ENCODE peak calls at places on chromosome 11, in eight cellular contexts. B is PC-3, R is H1, W is H9, K is endothelial cell of umbilical vein, N is mammary epithelial cell, S is colonic mucosa, G is HCT116. I is an unnamed sample.

GRCh38 chr11:107688322-107688918 is 23.4 kb downstream of the SLN start:
- DNase-seq in K (no peak), N (no peak), S (no peak), G (no peak), B (no peak), W (no peak), R (no peak), I (no peak)

GRCh38 chr11:61474234-61474633 is 34.3 kb upstream of the LRRC10B start:
- DNase-seq in G (no peak), N (no peak), B (no peak), S (no peak), W (no peak), R (no peak), K (no peak), I (no peak)

GRCh38 chr11:86632499-86633269 is 39.7 kb downstream of the ME3 start:
- DNase-seq in B (peak; percentile 92), S (no peak), N (peak; percentile 93), R (no peak), K (peak; percentile 96), W (peak; percentile 77), G (peak; percentile 68), I (peak; percentile 99)

GRCh38 chr11:43567396-43567975 is 113.1 kb upstream of the HSD17B12 start:
- DNase-seq in G (peak; percentile 41), B (peak; percentile 63), N (no peak), R (no peak), W (no peak), S (no peak), K (peak; percentile 49), I (peak; percentile 60)

GRCh38 chr11:113384551-113384950 is 3.0 kb upstream of the ANKK1 start:
- DNase-seq in W (peak; percentile 26), K (peak; percentile 94), G (no peak), S (no peak), B (peak; percentile 96), N (peak; percentile 100), R (no peak), I (peak; percentile 91)

GRCh38 chr11:28461338-28461737 is 353.1 kb downstream of the METTL15 start:
- DNase-seq in S (no peak), K (peak; percentile 44), G (no peak), W (no peak), R (no peak), B (peak; percentile 44), N (no peak), I (peak; percentile 62)

GRCh38 chr11:86608251-86608799 is 64.1 kb downstream of the ME3 start:
- DNase-seq in R (peak; percentile 53), W (peak; percentile 64), K (peak; percentile 91), B (peak; percentile 82), N (peak; percentile 72), G (peak; percentile 67), S (peak; percentile 78), I (peak; percentile 85)

GRCh38 chr11:123375832-123376231 is 54.2 kb upstream of the GRAMD1B start:
- DNase-seq in R (no peak), W (no peak), G (no peak), S (no peak), N (no peak), B (no peak), K (no peak), I (no peak)

GRCh38 chr11:29773656-29774264 is 243.1 kb downstream of the KCNA4 start:
- DNase-seq in W (no peak), R (no peak), K (no peak), S (no peak), G (no peak), B (no peak), N (peak; percentile 85), I (peak; percentile 71)

GRCh38 chr11:15525582-15525981 is 410.9 kb downstream of the INSC start:
- DNase-seq in S (no peak), W (no peak), G (no peak), B (no peak), N (no peak), K (no peak), R (no peak), I (no peak)

GRCh38 chr11:87726511-87726910 is 448.7 kb downstream of the RAB38 start:
- DNase-seq in W (no peak), R (no peak), K (no peak), B (peak; percentile 55), S (no peak), N (no peak), G (no peak), I (no peak)

DNA sequence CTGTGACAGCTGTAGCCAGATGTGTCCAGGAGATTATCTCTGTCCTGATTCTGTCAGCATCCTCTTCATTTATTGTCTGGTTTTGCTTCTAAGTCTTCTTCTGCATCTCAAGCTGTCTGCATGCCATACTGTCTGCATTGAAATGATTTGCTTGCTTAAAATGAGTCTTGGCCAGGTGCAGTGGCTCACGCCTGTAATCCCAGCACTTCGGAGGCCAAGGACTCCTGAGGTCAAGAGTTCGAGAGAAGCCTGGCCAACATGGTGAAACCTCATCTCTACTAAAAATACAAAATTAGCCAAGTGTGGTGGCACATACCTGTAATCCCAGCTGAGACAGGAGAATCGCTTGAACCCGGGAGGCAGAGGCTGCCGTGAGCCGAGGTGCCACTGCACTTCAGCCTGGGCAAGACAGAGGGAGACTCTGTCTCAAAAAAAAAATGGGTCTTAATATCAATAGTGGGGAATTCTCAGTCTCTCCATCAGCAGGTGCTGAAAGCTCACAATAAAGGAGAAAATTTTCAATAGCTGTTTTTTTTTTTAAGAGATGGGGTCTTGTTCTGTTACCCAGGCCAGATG is 39.2 kb upstream of the AMPD3 start:
- DNase-seq in W (no peak), B (no peak), N (no peak), K (no peak), R (no peak), G (no peak), S (no peak), I (no peak)
- TF ChIP-seq CTCF in W (peak; percentile 30), B (no peak), N (no peak), K (no peak), R (peak; percentile 23), G (peak; percentile 25), S (no peak), I (no peak)

DNA sequence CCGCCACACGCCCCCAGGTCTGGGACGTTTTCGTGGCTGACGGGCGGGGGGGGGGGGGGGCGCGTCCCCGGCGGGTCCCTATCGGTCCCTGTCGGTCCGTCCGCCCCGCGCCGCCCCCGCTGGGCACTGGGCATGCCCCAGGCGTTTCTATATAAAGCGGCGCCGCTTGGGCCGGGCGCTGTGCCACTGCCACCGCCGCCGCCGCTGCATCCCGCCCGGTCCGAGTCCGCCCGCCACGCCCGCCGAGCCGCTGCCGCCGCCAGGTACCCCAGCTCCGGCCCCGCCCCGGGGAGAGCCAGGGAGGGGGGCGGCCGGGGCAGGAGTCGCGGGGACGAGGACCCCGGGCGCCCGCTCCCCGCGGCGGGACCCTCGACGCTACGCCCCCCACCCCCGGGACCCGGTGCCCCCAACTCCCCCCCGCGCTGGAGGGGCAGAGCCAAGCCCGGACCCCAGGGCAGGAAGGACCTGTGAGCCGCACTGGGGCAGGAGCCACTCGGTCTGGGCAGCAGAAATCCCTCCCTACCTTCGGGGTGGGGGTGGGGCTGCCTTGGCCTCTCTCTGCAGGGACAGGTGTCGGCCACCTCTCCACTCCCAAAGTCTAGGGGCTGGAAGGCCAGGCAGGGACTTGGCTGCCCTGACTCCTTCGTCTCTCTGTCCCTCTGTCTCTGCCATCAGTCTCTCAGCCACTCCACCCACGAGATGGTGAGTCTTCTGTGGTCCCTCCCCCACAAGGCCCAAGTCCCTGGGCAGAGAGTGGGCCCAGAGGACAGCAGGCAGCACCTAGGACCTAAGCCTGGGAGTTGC is at the start of gene CARNS1:
- DNase-seq in K (no peak), S (no peak), B (no peak), R (no peak), W (peak; percentile 76), G (no peak), N (no peak), I (no peak)
- H3K9ac ChIP-seq in K (no peak within 1 kb of the TSS), S (no peak within 1 kb of the TSS), B (no peak within 1 kb of the TSS), R (no peak within 1 kb of the TSS), W (no peak within 1 kb of the TSS), G (peak within 1 kb of the TSS; percentile 52), N (no peak within 1 kb of the TSS), I (no peak within 1 kb of the TSS)

GRCh38 chr11:16791494-16791961 is 53.1 kb downstream of the C11orf58 start:
- DNase-seq in N (peak; percentile 87), K (peak; percentile 94), R (no peak), W (no peak), S (no peak), G (peak; percentile 62), B (peak; percentile 88), I (peak; percentile 92)

GRCh38 chr11:16788141-16789060 is 50.0 kb downstream of the C11orf58 start:
- DNase-seq in K (peak; percentile 81), N (peak; percentile 96), S (peak; percentile 63), B (peak; percentile 81), G (peak; percentile 75), W (peak; percentile 83), R (peak; percentile 94), I (peak; percentile 85)

GRCh38 chr11:16790484-16791240 is 52.2 kb downstream of the C11orf58 start:
- DNase-seq in W (no peak), N (no peak), R (no peak), B (no peak), S (no peak), G (no peak), K (no peak), I (no peak)

GRCh38 chr11:16789061-16789415 is 50.6 kb downstream of the C11orf58 start:
- DNase-seq in B (no peak), S (no peak), W (no peak), K (no peak), N (no peak), R (no peak), G (no peak), I (no peak)

DNA sequence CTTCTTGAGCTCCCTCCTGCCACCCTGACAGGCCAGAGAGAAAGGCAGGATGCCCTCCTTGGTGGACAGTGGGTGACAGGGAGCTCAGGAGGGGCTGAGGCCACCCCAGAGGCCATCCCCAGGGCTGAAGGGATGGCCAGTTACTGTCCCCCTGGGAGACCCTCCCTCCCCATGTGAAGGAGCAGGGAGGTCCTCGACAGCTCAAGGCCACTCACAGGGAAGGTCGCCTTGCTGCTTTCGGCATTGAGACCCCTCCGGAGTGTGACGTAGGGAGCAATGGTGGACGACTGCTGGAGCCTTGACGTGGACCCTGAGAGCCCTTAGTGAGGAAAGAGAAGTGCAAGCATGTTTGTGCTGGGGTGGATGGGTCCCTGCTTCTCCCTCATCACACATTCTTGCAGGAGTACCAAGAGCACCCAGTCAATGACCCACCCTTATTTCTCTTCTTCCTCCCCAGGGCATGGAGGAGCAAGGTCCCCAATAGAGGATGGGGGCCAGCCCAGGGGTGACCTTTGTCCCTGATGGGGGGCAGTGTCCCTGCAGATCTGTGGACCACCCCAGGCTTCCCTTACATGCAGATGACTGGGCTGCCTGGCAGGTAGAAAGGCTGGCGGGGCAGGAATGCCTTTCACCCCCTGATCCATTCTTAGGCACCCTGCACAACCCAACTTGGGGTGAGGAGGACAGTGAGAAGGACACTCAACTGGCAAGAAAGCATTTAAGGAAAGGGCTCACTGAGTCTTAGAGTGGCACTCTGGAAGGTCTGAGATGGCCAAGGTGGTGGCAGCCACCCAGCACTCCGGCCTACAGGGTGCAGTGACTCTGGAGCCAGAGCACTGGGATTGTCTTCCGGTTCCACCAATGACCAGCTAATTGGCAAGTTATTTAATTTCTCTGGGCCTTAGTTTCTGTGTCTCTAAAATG is 51.4 kb downstream of the C11orf58 start:
- DNase-seq in W (no peak), G (no peak), S (no peak), R (no peak), N (no peak), B (no peak), K (no peak), I (no peak)
- H3K4me1 ChIP-seq in W (no peaks in the 10 kb centered on the region), G (peaks cover 53% of the 10 kb centered on the region), S (no peaks in the 10 kb centered on the region), R (no peaks in the 10 kb centered on the region), N (peaks cover 60% of the 10 kb centered on the region), B (peaks cover 51% of the 10 kb centered on the region), K (peaks cover 65% of the 10 kb centered on the region), I (peaks cover 10% of the 10 kb centered on the region)

GRCh38 chr11:25734592-25735211 is 597.2 kb upstream of the ANO3 start:
- DNase-seq in N (peak; percentile 21), W (no peak), B (peak; percentile 58), K (no peak), R (no peak), G (no peak), S (no peak), I (peak; percentile 22)

GRCh38 chr11:25737071-25737675 is 594.8 kb upstream of the ANO3 start:
- DNase-seq in R (no peak), B (no peak), W (no peak), N (no peak), S (no peak), G (no peak), K (no peak), I (no peak)

GRCh38 chr11:25733777-25734176 is 598.2 kb upstream of the ANO3 start:
- DNase-seq in K (no peak), N (no peak), W (no peak), R (no peak), B (peak; percentile 45), S (no peak), G (no peak), I (peak; percentile 66)
- TF ChIP-seq CTCF in K (no peak), N (peak; percentile 26), W (peak; percentile 53), R (no peak), B (peak; percentile 59), S (no peak), G (no peak), I (peak; percentile 41)